ENCODE peak calls at places on chromosomes 6 and 20, in six cellular contexts. One of them, this sample, is unnamed.

GRCh38 chr20:20593447-20594170 is 118.8 kb downstream of the RALGAPA2 start:
- DNase-seq in EH: peak
- DNase-seq in iPS-NIHi11: peak
- DNase-seq in cardiac fibroblast: peak
- DNase-seq in posterior cingulate gyrus: peak
- DNase-seq in non-pigmented ciliary epithelial cell: no peak
- DNase-seq in this sample: no peak

GRCh38 chr6:1878330-1878729 is 268.6 kb downstream of the FOXC1 start:
- DNase-seq in posterior cingulate gyrus: no peak
- DNase-seq in iPS-NIHi11: no peak
- DNase-seq in non-pigmented ciliary epithelial cell: no peak
- DNase-seq in EH: no peak
- DNase-seq in cardiac fibroblast: no peak
- DNase-seq in this sample: no peak

GRCh38 chr6:15547379-15547778 is 115.4 kb downstream of the DTNBP1 start:
- DNase-seq in iPS-NIHi11: no peak
- DNase-seq in posterior cingulate gyrus: no peak
- DNase-seq in cardiac fibroblast: no peak
- DNase-seq in non-pigmented ciliary epithelial cell: no peak
- DNase-seq in EH: no peak
- DNase-seq in this sample: no peak

GRCh38 chr6:15389759-15390723 is 144.2 kb downstream of the JARID2 start:
- DNase-seq in non-pigmented ciliary epithelial cell: no peak
- DNase-seq in posterior cingulate gyrus: no peak
- DNase-seq in cardiac fibroblast: peak
- DNase-seq in iPS-NIHi11: peak
- DNase-seq in EH: peak
- DNase-seq in this sample: peak

GRCh38 chr20:51311636-51312479 is 230.7 kb downstream of the NFATC2 start:
- DNase-seq in iPS-NIHi11: peak
- DNase-seq in EH: peak
- DNase-seq in non-pigmented ciliary epithelial cell: no peak
- DNase-seq in cardiac fibroblast: no peak
- DNase-seq in posterior cingulate gyrus: no peak
- DNase-seq in this sample: no peak

GRCh38 chr20:1947535-1947846 is 46.4 kb downstream of the PDYN start:
- DNase-seq in posterior cingulate gyrus: no peak
- DNase-seq in cardiac fibroblast: no peak
- DNase-seq in iPS-NIHi11: no peak
- DNase-seq in non-pigmented ciliary epithelial cell: no peak
- DNase-seq in EH: no peak
- DNase-seq in this sample: no peak

GRCh38 chr6:7624781-7625710 is 35.0 kb downstream of the SNRNP48 start:
- DNase-seq in cardiac fibroblast: no peak
- DNase-seq in non-pigmented ciliary epithelial cell: no peak
- DNase-seq in iPS-NIHi11: peak
- DNase-seq in posterior cingulate gyrus: no peak
- DNase-seq in EH: no peak
- DNase-seq in this sample: no peak

GRCh38 chr6:52405243-52405642 is 14.9 kb upstream of the EFHC1 start:
- DNase-seq in EH: no peak
- DNase-seq in cardiac fibroblast: no peak
- DNase-seq in non-pigmented ciliary epithelial cell: no peak
- DNase-seq in posterior cingulate gyrus: no peak
- DNase-seq in iPS-NIHi11: no peak
- DNase-seq in this sample: no peak

GRCh38 chr20:11186301-11187008 is 512.7 kb upstream of the JAG1 start:
- DNase-seq in non-pigmented ciliary epithelial cell: no peak
- DNase-seq in cardiac fibroblast: peak
- DNase-seq in posterior cingulate gyrus: no peak
- DNase-seq in EH: peak
- DNase-seq in iPS-NIHi11: no peak
- DNase-seq in this sample: no peak

GRCh38 chr6:124699038-124699437 is 263.2 kb upstream of the RNF217 start:
- DNase-seq in posterior cingulate gyrus: no peak
- DNase-seq in EH: no peak
- DNase-seq in non-pigmented ciliary epithelial cell: no peak
- DNase-seq in cardiac fibroblast: no peak
- DNase-seq in iPS-NIHi11: peak
- DNase-seq in this sample: no peak

GRCh38 chr6:130240232-130240631 is 17.5 kb upstream of the SAMD3 start:
- DNase-seq in non-pigmented ciliary epithelial cell: peak
- DNase-seq in posterior cingulate gyrus: no peak
- DNase-seq in cardiac fibroblast: peak
- DNase-seq in iPS-NIHi11: no peak
- DNase-seq in EH: peak
- DNase-seq in this sample: peak

GRCh38 chr6:151690768-151691562 is 116.5 kb upstream of the ESR1 start:
- DNase-seq in EH: peak
- DNase-seq in cardiac fibroblast: peak
- DNase-seq in iPS-NIHi11: no peak
- DNase-seq in non-pigmented ciliary epithelial cell: no peak
- DNase-seq in posterior cingulate gyrus: no peak
- DNase-seq in this sample: no peak

GRCh38 chr6:144989319-144990099 is 704.4 kb downstream of the UTRN start:
- DNase-seq in iPS-NIHi11: no peak
- DNase-seq in cardiac fibroblast: no peak
- DNase-seq in EH: no peak
- DNase-seq in posterior cingulate gyrus: no peak
- DNase-seq in non-pigmented ciliary epithelial cell: no peak
- DNase-seq in this sample: no peak

GRCh38 chr6:46501136-46502089 is 10.2 kb upstream of the RCAN2 start:
- DNase-seq in non-pigmented ciliary epithelial cell: no peak
- DNase-seq in posterior cingulate gyrus: no peak
- DNase-seq in iPS-NIHi11: no peak
- DNase-seq in EH: no peak
- DNase-seq in cardiac fibroblast: peak
- DNase-seq in this sample: no peak

GRCh38 chr6:52571099-52571755 is 5.6 kb downstream of the TRAM2 start:
- DNase-seq in iPS-NIHi11: no peak
- DNase-seq in EH: peak
- DNase-seq in cardiac fibroblast: no peak
- DNase-seq in non-pigmented ciliary epithelial cell: no peak
- DNase-seq in posterior cingulate gyrus: no peak
- DNase-seq in this sample: no peak

GRCh38 chr6:36807750-36808149 is 31.5 kb downstream of the CPNE5 start:
- DNase-seq in iPS-NIHi11: no peak
- DNase-seq in posterior cingulate gyrus: no peak
- DNase-seq in cardiac fibroblast: no peak
- DNase-seq in EH: no peak
- DNase-seq in non-pigmented ciliary epithelial cell: no peak
- DNase-seq in this sample: no peak

GRCh38 chr6:72822691-72823090 is 200.8 kb downstream of the KCNQ5 start:
- DNase-seq in cardiac fibroblast: no peak
- DNase-seq in EH: no peak
- DNase-seq in non-pigmented ciliary epithelial cell: no peak
- DNase-seq in posterior cingulate gyrus: no peak
- DNase-seq in iPS-NIHi11: no peak
- DNase-seq in this sample: no peak

GRCh38 chr20:57374343-57374930 is 16.8 kb upstream of the RBM38 start:
- DNase-seq in EH: no peak
- DNase-seq in posterior cingulate gyrus: no peak
- DNase-seq in non-pigmented ciliary epithelial cell: no peak
- DNase-seq in iPS-NIHi11: no peak
- DNase-seq in cardiac fibroblast: no peak
- DNase-seq in this sample: no peak

GRCh38 chr6:17250237-17250636 is 30.9 kb upstream of the RBM24 start:
- DNase-seq in iPS-NIHi11: no peak
- DNase-seq in cardiac fibroblast: no peak
- DNase-seq in non-pigmented ciliary epithelial cell: no peak
- DNase-seq in posterior cingulate gyrus: no peak
- DNase-seq in EH: no peak
- DNase-seq in this sample: no peak

GRCh38 chr6:105199711-105200110 is 19.9 kb upstream of the POPDC3 start:
- DNase-seq in non-pigmented ciliary epithelial cell: no peak
- DNase-seq in EH: no peak
- DNase-seq in cardiac fibroblast: no peak
- DNase-seq in iPS-NIHi11: no peak
- DNase-seq in posterior cingulate gyrus: no peak
- DNase-seq in this sample: no peak

GRCh38 chr20:22805219-22805618 is 220.8 kb upstream of the FOXA2 start:
- DNase-seq in non-pigmented ciliary epithelial cell: no peak
- DNase-seq in EH: peak
- DNase-seq in posterior cingulate gyrus: no peak
- DNase-seq in cardiac fibroblast: peak
- DNase-seq in iPS-NIHi11: peak
- DNase-seq in this sample: peak

GRCh38 chr6:90859056-90859455 is 272.2 kb upstream of the MAP3K7 start:
- DNase-seq in cardiac fibroblast: no peak
- DNase-seq in EH: peak
- DNase-seq in non-pigmented ciliary epithelial cell: no peak
- DNase-seq in iPS-NIHi11: no peak
- DNase-seq in posterior cingulate gyrus: no peak
- DNase-seq in this sample: no peak

GRCh38 chr6:10320291-10320690 is 94.6 kb downstream of the TFAP2A start:
- DNase-seq in posterior cingulate gyrus: no peak
- DNase-seq in EH: peak
- DNase-seq in iPS-NIHi11: no peak
- DNase-seq in cardiac fibroblast: no peak
- DNase-seq in non-pigmented ciliary epithelial cell: no peak
- DNase-seq in this sample: no peak

GRCh38 chr6:13526718-13527668 is 39.6 kb upstream of the GFOD1 start:
- DNase-seq in cardiac fibroblast: peak
- DNase-seq in posterior cingulate gyrus: peak
- DNase-seq in iPS-NIHi11: no peak
- DNase-seq in EH: peak
- DNase-seq in non-pigmented ciliary epithelial cell: no peak
- DNase-seq in this sample: no peak

GRCh38 chr20:51220293-51220706 is 197.4 kb upstream of the KCNG1 start:
- DNase-seq in EH: peak
- DNase-seq in posterior cingulate gyrus: peak
- DNase-seq in iPS-NIHi11: peak
- DNase-seq in non-pigmented ciliary epithelial cell: no peak
- DNase-seq in cardiac fibroblast: peak
- DNase-seq in this sample: no peak

GRCh38 chr6:144797881-144798589 is 512.9 kb downstream of the UTRN start:
- DNase-seq in EH: peak
- DNase-seq in iPS-NIHi11: no peak
- DNase-seq in cardiac fibroblast: peak
- DNase-seq in non-pigmented ciliary epithelial cell: peak
- DNase-seq in posterior cingulate gyrus: no peak
- DNase-seq in this sample: peak

GRCh38 chr6:109867009-109867969 is 110.8 kb upstream of the GPR6 start:
- DNase-seq in EH: peak
- DNase-seq in iPS-NIHi11: no peak
- DNase-seq in non-pigmented ciliary epithelial cell: no peak
- DNase-seq in cardiac fibroblast: no peak
- DNase-seq in posterior cingulate gyrus: peak
- DNase-seq in this sample: no peak

GRCh38 chr20:47544240-47544639 is 42.6 kb downstream of the NCOA3 start:
- DNase-seq in iPS-NIHi11: no peak
- DNase-seq in EH: peak
- DNase-seq in cardiac fibroblast: peak
- DNase-seq in non-pigmented ciliary epithelial cell: peak
- DNase-seq in posterior cingulate gyrus: no peak
- DNase-seq in this sample: no peak

GRCh38 chr6:156487877-156488276 is 289.3 kb upstream of the ARID1B start:
- DNase-seq in cardiac fibroblast: no peak
- DNase-seq in iPS-NIHi11: no peak
- DNase-seq in EH: no peak
- DNase-seq in non-pigmented ciliary epithelial cell: no peak
- DNase-seq in posterior cingulate gyrus: no peak
- DNase-seq in this sample: no peak

GRCh38 chr6:25442898-25443297 is 163.7 kb downstream of the CARMIL1 start:
- DNase-seq in non-pigmented ciliary epithelial cell: no peak
- DNase-seq in cardiac fibroblast: no peak
- DNase-seq in EH: peak
- DNase-seq in posterior cingulate gyrus: no peak
- DNase-seq in iPS-NIHi11: no peak
- DNase-seq in this sample: no peak

GRCh38 chr6:104589940-104590339 is 269.8 kb downstream of the HACE1 start:
- DNase-seq in iPS-NIHi11: no peak
- DNase-seq in non-pigmented ciliary epithelial cell: no peak
- DNase-seq in posterior cingulate gyrus: no peak
- DNase-seq in cardiac fibroblast: no peak
- DNase-seq in EH: no peak
- DNase-seq in this sample: no peak

GRCh38 chr6:46730918-46731461 is 4.2 kb downstream of the PLA2G7 start:
- DNase-seq in non-pigmented ciliary epithelial cell: no peak
- DNase-seq in iPS-NIHi11: no peak
- DNase-seq in EH: no peak
- DNase-seq in cardiac fibroblast: no peak
- DNase-seq in posterior cingulate gyrus: no peak
- DNase-seq in this sample: no peak